ENCODE peak calls at places on chromosomes 16 and 17, in ten cellular contexts. C is GM04504; R is activated naive CD4-positive, alpha-beta T cell treated with Interleukin-2 at 50 U/mL for 16 hours; E is Caco-2; K is upper lobe of left lung; J is mucosa of descending colon; Q is NCI-H2171; I is lung microvascular endothelial cell; T is stimulated activated CD4-positive, alpha-beta T cell treated with anti-CD3 and anti-CD28 coated beads, TNF-alpha, amount 100 ng/mL, for 24 hours; M is hepatocyte. H is an unnamed sample.

GRCh38 chr17:22512997-22513538 is 820.7 kb downstream of the KCNJ18 start:
- DNase-seq in J (no peak), I (no peak), E (peak; percentile 5), K (no peak), R (no peak), C (no peak), Q (no peak), T (no peak), M (no peak), H (no peak)

GRCh38 chr17:74340470-74341023 is 14.5 kb downstream of the KIF19 start:
- DNase-seq in T (no peak), Q (peak; percentile 36), J (no peak), M (peak; percentile 66), K (no peak), R (no peak), C (no peak), I (no peak), E (no peak), H (no peak)

GRCh38 chr16:11303405-11304138 is 22.4 kb upstream of the PRM1 start:
- DNase-seq in K (peak; percentile 77), J (no peak), Q (peak; percentile 51), T (no peak), E (no peak), R (no peak), C (no peak), M (peak; percentile 39), I (no peak), H (peak; percentile 91)

GRCh38 chr17:27797390-27798091 is 2.8 kb downstream of the NOS2 start:
- DNase-seq in I (no peak), J (no peak), Q (no peak), C (no peak), R (no peak), K (no peak), E (peak; percentile 92), T (no peak), M (peak; percentile 80), H (peak; percentile 76)

GRCh38 chr17:74412581-74412980 is 19.3 kb upstream of the GPRC5C start:
- DNase-seq in M (no peak), T (no peak), R (no peak), K (no peak), I (no peak), C (no peak), Q (no peak), J (no peak), E (no peak), H (no peak)

GRCh38 chr17:47192549-47192948 is 3.5 kb upstream of the CDC27 start:
- DNase-seq in J (no peak), E (no peak), T (no peak), Q (no peak), K (no peak), R (no peak), C (peak; percentile 27), M (no peak), I (no peak), H (no peak)

GRCh38 chr16:17205279-17206139 is 265.3 kb downstream of the XYLT1 start:
- DNase-seq in Q (no peak), M (peak; percentile 47), C (peak; percentile 45), I (no peak), E (no peak), R (no peak), K (no peak), T (no peak), J (no peak), H (no peak)

GRCh38 chr16:1429631-1430030 is 1.2 kb upstream of the PERCC1 start:
- DNase-seq in Q (no peak), C (no peak), I (no peak), R (no peak), M (no peak), J (no peak), T (no peak), K (no peak), E (no peak), H (no peak)

GRCh38 chr17:16351831-16352230 is 1.4 kb downstream of the CENPV start:
- DNase-seq in M (no peak), I (no peak), J (no peak), K (no peak), R (no peak), Q (no peak), T (no peak), C (no peak), E (no peak), H (no peak)